ENCODE peak calls at places on chromosomes 6 and 20, in four cellular contexts. L is fibroblast of lung, M is astrocyte, C is HCT116. K is an unnamed sample.

GRCh38 chr6:43481591-43482242 is 4.3 kb downstream of the TJAP1 start:
- DNase-seq in L (no peak), M (no peak), C (peak), K (no peak)

GRCh38 chr6:11875325-11876109 is 96.9 kb upstream of the ADTRP start:
- DNase-seq in L (no peak), M (no peak), C (no peak), K (no peak)

GRCh38 chr20:23622839-23623343 is 14.9 kb downstream of the CST3 start:
- DNase-seq in L (peak), M (peak), C (peak), K (no peak)

GRCh38 chr6:98295776-98296175 is 538.6 kb upstream of the POU3F2 start:
- DNase-seq in L (no peak), M (no peak), C (no peak), K (no peak)

GRCh38 chr6:133964052-133964451 is 11.0 kb downstream of the TBPL1 start:
- DNase-seq in L (peak), M (peak), C (no peak), K (no peak)

GRCh38 chr20:46361386-46361785 is 45.0 kb downstream of the ELMO2 start:
- DNase-seq in L (no peak), M (no peak), C (no peak), K (no peak)

GRCh38 chr6:10140824-10141223 is 274.1 kb downstream of the TFAP2A start:
- DNase-seq in L (peak), M (no peak), C (no peak), K (no peak)

GRCh38 chr6:75467906-75468460 is 25.6 kb downstream of the FILIP1 start:
- DNase-seq in L (no peak), M (no peak), C (no peak), K (no peak)

GRCh38 chr6:3885262-3886036 is 36.3 kb downstream of the FAM50B start:
- DNase-seq in L (no peak), M (no peak), C (peak), K (no peak)

GRCh38 chr6:112665114-112665513 is 318.0 kb downstream of the RFPL4B start:
- DNase-seq in L (peak), M (peak), C (no peak), K (no peak)

GRCh38 chr6:154862536-154862935 is 129.3 kb downstream of the SCAF8 start:
- DNase-seq in L (no peak), M (no peak), C (no peak), K (no peak)

GRCh38 chr6:139296927-139297326 is 5.1 kb upstream of the TXLNB start:
- DNase-seq in L (peak), M (peak), C (no peak), K (no peak)

GRCh38 chr20:56843817-56844216 is 214.7 kb downstream of the TFAP2C start:
- DNase-seq in L (no peak), M (no peak), C (peak), K (no peak)

GRCh38 chr6:90860822-90861601 is 274.1 kb upstream of the MAP3K7 start:
- DNase-seq in L (no peak), M (no peak), C (no peak), K (no peak)

GRCh38 chr6:117624869-117625481 is 22.7 kb upstream of the GOPC start:
- DNase-seq in L (no peak), M (no peak), C (no peak), K (no peak)

GRCh38 chr20:45432294-45432693 is 16.4 kb downstream of the PIGT start:
- DNase-seq in L (no peak), M (no peak), C (no peak), K (no peak)

GRCh38 chr6:33790306-33790855 is 1.5 kb upstream of the LEMD2 start:
- DNase-seq in L (no peak), M (no peak), C (no peak), K (no peak)

GRCh38 chr6:105369145-105369544 is 33.7 kb downstream of the PREP start:
- DNase-seq in L (no peak), M (no peak), C (no peak), K (no peak)

GRCh38 chr20:46523696-46524328 is 10.5 kb upstream of the ZNF334 start:
- DNase-seq in L (peak), M (no peak), C (no peak), K (no peak)

GRCh38 chr6:152453421-152453820 is 183.7 kb downstream of the SYNE1 start:
- DNase-seq in L (no peak), M (no peak), C (no peak), K (no peak)

GRCh38 chr20:62606551-62607201 is 35.6 kb upstream of the SLCO4A1 start:
- DNase-seq in L (peak), M (no peak), C (no peak), K (no peak)

GRCh38 chr6:134959603-134960002 is 9.7 kb upstream of the ALDH8A1 start:
- DNase-seq in L (no peak), M (no peak), C (no peak), K (no peak)

GRCh38 chr20:25281541-25281991 is 33.7 kb downstream of the PYGB start:
- DNase-seq in L (no peak), M (no peak), C (no peak), K (no peak)

GRCh38 chr6:46062312-46062711 is 46.7 kb upstream of the CLIC5 start:
- DNase-seq in L (peak), M (peak), C (no peak), K (no peak)

GRCh38 chr6:39453236-39453635 is 130.7 kb upstream of the KCNK16 start:
- DNase-seq in L (peak), M (peak), C (no peak), K (no peak)

GRCh38 chr6:158660331-158660730 is 10.5 kb downstream of the SYTL3 start:
- DNase-seq in L (no peak), M (no peak), C (no peak), K (no peak)

GRCh38 chr6:37303891-37304503 is 46.1 kb upstream of the TMEM217 start:
- DNase-seq in L (peak), M (peak), C (peak), K (no peak)

GRCh38 chr6:139290787-139291294 is 957 bp downstream of the TXLNB start:
- DNase-seq in L (peak), M (peak), C (no peak), K (no peak)

GRCh38 chr6:80094017-80094416 is 12.5 kb upstream of the BCKDHB start:
- DNase-seq in L (peak), M (peak), C (peak), K (no peak)

GRCh38 chr6:157649311-157650260 is 173.5 kb upstream of the SNX9 start:
- DNase-seq in L (no peak), M (no peak), C (no peak), K (no peak)

GRCh38 chr6:166958926-166959861 is 2.8 kb upstream of the RNASET2 start:
- DNase-seq in L (no peak), M (no peak), C (no peak), K (no peak)

GRCh38 chr20:4401601-4402000 is 320.1 kb upstream of the PRND start:
- DNase-seq in L (peak), M (peak), C (no peak), K (no peak)

GRCh38 chr6:30647802-30648460 is 998 bp downstream of the C6orf136 start:
- DNase-seq in L (no peak), M (no peak), C (no peak), K (no peak)

GRCh38 chr20:36098364-36098763 is 56.2 kb upstream of the EPB41L1 start:
- DNase-seq in L (peak), M (peak), C (no peak), K (no peak)

GRCh38 chr6:112691289-112691688 is 344.2 kb downstream of the RFPL4B start:
- DNase-seq in L (peak), M (peak), C (peak), K (peak)

GRCh38 chr20:37202267-37202943 is 23.1 kb upstream of the MROH8 start:
- DNase-seq in L (peak), M (peak), C (peak), K (no peak)

GRCh38 chr6:140857734-140858380 is 1274.9 kb upstream of the GJE1 start:
- DNase-seq in L (peak), M (peak), C (peak), K (no peak)

GRCh38 chr6:140854363-140854762 is 1278.4 kb upstream of the GJE1 start:
- DNase-seq in L (no peak), M (no peak), C (no peak), K (no peak)

GRCh38 chr6:140855520-140855919 is 1277.2 kb upstream of the GJE1 start:
- DNase-seq in L (peak), M (no peak), C (no peak), K (no peak)

GRCh38 chr6:140858381-140858971 is 1274.2 kb upstream of the GJE1 start:
- DNase-seq in L (peak), M (peak), C (peak), K (no peak)
- H3K9ac ChIP-seq in L (no peak), M (peak), C (peak), K (no peak)

GRCh38 chr6:138159246-138159645 is 2.5 kb upstream of the ARFGEF3 start:
- DNase-seq in L (no peak), M (no peak), C (no peak), K (no peak)

GRCh38 chr6:138161434-138162103 is at the start of gene ARFGEF3:
- DNase-seq in L (peak), M (peak), C (no peak), K (no peak)

GRCh38 chr6:138162104-138162946 is 586 bp downstream of the ARFGEF3 start:
- DNase-seq in L (peak), M (no peak), C (no peak), K (no peak)

GRCh38 chr6:138161118-138161433 is 663 bp upstream of the ARFGEF3 start:
- DNase-seq in L (no peak), M (no peak), C (no peak), K (no peak)

DNA sequence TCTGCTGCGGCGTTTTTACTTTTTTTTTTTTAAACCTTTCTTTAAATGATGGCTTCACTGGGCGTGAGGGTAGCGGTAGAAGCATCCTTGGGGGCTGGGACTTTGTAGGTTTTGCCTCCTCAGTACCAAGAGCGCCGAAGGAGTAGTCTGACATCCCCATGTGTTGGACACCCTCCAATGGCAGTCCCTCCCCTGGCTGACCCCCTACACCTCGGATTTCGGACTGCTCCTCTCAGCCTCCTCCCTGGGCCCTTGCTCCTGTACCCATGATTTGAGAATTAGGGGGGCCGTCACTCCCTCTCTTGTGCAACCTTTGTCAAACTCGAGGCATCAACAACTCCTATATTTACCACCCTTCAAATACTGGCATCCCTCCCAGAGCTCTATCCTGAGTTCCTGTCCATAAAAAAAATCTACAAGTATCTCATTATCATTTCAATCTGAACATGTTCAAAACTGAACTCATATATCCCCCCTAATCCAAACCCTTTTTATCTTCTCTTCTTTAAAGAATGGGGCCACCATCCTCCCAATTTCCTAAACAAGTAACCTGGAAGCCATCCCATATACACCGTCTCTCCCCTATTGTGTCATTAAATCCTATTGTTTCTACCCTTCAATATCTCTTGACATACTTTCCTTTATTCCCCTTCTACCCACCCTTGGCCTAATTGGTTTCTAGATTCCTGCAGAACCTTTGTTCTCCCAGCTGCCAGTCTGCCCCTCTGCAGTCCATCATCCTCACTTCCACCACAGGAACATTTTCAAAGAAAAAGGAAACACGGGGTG is 1.2 kb upstream of the ARFGEF3 start:
- DNase-seq in L (no peak), M (no peak), C (no peak), K (no peak)
- TF ChIP-seq EZH2 in L (no peak), M (peak), C (no peak), K (no peak)

GRCh38 chr6:54072708-54073313 is 38.4 kb upstream of the MLIP start:
- DNase-seq in L (no peak), M (no peak), C (no peak), K (peak)

GRCh38 chr6:54068694-54069093 is 42.5 kb upstream of the MLIP start:
- DNase-seq in L (no peak), M (no peak), C (no peak), K (no peak)

GRCh38 chr6:54071941-54072340 is 39.3 kb upstream of the MLIP start:
- DNase-seq in L (peak), M (peak), C (no peak), K (no peak)

GRCh38 chr6:54073487-54073886 is 37.8 kb upstream of the MLIP start:
- DNase-seq in L (no peak), M (no peak), C (no peak), K (no peak)

DNA sequence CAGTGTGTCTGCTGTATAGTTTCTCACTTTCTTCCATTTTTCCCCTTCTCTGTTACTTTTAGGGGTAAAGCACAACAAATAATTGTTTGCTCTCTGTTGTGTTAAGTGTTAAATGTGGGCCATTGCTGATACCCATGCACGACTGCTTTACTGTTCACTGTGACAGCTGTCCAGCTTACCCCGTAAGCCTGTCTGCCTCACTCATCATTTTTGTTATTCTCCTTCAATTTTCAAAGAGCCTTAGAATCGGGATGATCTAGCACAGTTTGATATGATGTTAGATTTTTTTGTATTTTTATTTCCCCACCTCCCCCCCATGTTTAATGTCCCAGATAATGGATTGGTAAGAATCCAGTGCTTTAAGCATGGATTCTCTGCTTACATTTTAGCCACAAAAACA is 41.2 kb upstream of the MLIP start:
- DNase-seq in L (no peak), M (no peak), C (no peak), K (no peak)
- H3K9ac ChIP-seq in L (peak), M (no peak), C (no peak), K (no peak)

GRCh38 chr6:150681992-150682391 is 82.3 kb downstream of the PLEKHG1 start:
- DNase-seq in L (no peak), M (no peak), C (no peak), K (no peak)
- TF ChIP-seq EZH2 in L (no peak), M (no peak), C (no peak), K (no peak)

DNA sequence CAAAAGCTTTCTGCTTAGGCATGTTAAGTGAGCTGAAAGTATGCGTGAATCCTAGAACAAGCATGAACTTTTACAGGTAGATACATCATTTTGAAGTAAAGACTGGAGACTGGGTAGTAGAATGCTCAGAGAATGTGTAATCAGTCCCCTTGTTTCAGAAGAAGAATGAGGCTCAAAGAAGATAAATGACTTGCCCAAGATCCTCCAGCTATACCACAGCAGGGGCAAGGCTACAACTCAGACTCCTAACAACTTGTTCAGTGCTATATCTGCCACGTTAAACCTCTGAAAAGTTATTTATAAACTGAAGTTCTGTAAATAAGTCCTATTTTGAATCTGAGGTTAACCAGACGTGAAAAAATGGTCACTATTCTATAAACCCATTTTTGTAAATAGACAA is 2.9 kb downstream of the RIPOR2 start:
- DNase-seq in L (peak), M (peak), C (no peak), K (no peak)
- H3K9ac ChIP-seq in L (no peak), M (no peak), C (no peak), K (no peak)

DNA sequence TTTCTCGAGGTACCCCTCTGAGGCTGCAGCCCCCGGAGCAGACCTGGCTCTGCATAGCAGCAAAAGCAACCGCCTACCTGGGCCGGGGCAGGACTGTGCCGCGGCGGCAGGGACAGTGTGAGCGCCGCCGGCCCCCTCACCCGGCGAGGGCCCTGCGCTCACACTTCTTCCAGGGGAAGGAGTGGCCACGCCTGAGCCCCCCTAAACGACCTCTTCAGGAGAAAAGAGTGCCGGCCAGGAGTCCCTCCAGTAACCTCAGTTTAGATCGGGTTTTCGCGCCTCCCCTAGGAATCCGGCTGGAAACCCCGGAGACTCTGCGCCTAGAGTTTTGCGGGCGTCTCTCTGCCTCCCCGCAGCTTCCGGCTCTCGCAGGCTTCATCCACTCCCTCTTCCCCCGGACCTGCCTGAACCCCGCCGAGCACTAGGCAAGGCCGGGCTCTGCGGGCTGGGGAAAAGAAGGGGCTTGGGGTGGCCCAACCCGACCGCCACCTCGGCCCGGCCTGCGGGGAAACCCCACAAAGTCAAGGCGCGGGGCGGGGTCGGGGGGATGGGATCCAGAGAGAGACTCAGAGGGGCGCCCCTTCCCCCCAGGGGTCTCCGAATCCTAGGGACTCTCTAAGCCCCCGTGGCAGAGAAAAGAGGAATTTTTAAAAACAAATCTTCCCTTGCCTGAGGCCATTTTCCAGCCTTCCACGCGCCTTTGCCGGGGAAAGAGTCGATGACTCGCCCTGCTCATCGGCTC is 558 bp downstream of the LINC00237 start:
- DNase-seq in L (no peak), M (no peak), C (no peak), K (no peak)
- TF ChIP-seq EZH2 in L (peak), M (peak), C (no peak), K (no peak)